ENCODE peak calls at places on chromosomes 7 and 10, in nine cellular contexts. U, M, G, C, Y, R, D, K and Z are unnamed samples.

GRCh38 chr10:70809011-70809611 is 6.6 kb upstream of the SGPL1 start:
- DNase-seq in U (peak; percentile 9), M (no peak), G (no peak), C (no peak), Y (no peak), R (no peak), D (no peak), K (no peak), Z (no peak)

GRCh38 chr10:71219918-71220688 is 7.7 kb downstream of the UNC5B start:
- DNase-seq in U (no peak), M (no peak), G (no peak), C (no peak), Y (no peak), R (no peak), D (no peak), K (no peak), Z (no peak)

GRCh38 chr10:104268691-104269645 is at the start of gene GSTO2:
- DNase-seq in U (peak; percentile 96), M (peak; percentile 99), G (peak; percentile 98), C (peak; percentile 97), Y (peak; percentile 100), R (peak; percentile 97), D (peak; percentile 100), K (peak; percentile 99), Z (peak; percentile 99)

GRCh38 chr7:2066251-2066919 is 166.4 kb downstream of the MAD1L1 start:
- DNase-seq in U (no peak), M (no peak), G (no peak), C (no peak), Y (no peak), R (no peak), D (no peak), K (peak; percentile 68), Z (no peak)

GRCh38 chr7:17815318-17815717 is 125.0 kb downstream of the SNX13 start:
- DNase-seq in U (no peak), M (no peak), G (no peak), C (no peak), Y (no peak), R (no peak), D (no peak), K (no peak), Z (no peak)

GRCh38 chr10:59079386-59080226 is 96.8 kb upstream of the PHYHIPL start:
- DNase-seq in U (no peak), M (no peak), G (peak; percentile 74), C (no peak), Y (no peak), R (peak; percentile 59), D (peak; percentile 69), K (no peak), Z (no peak)

GRCh38 chr7:43295429-43295828 is 183.0 kb downstream of the HECW1 start:
- DNase-seq in U (no peak), M (no peak), G (no peak), C (no peak), Y (no peak), R (no peak), D (no peak), K (no peak), Z (no peak)

GRCh38 chr10:60901561-60902235 is 42.3 kb downstream of the RHOBTB1 start:
- DNase-seq in U (peak; percentile 56), M (no peak), G (no peak), C (no peak), Y (no peak), R (no peak), D (peak; percentile 40), K (no peak), Z (no peak)

GRCh38 chr10:63781226-63781625 is 260.0 kb downstream of the REEP3 start:
- DNase-seq in U (no peak), M (no peak), G (no peak), C (no peak), Y (no peak), R (no peak), D (no peak), K (no peak), Z (no peak)

GRCh38 chr10:48518412-48518811 is 86.5 kb downstream of the ARHGAP22 start:
- DNase-seq in U (no peak), M (no peak), G (no peak), C (no peak), Y (no peak), R (no peak), D (no peak), K (no peak), Z (no peak)

GRCh38 chr10:94487575-94487974 is 58.0 kb upstream of the HELLS start:
- DNase-seq in U (no peak), M (no peak), G (no peak), C (no peak), Y (no peak), R (no peak), D (no peak), K (no peak), Z (no peak)

GRCh38 chr7:115603416-115603815 is 427.1 kb downstream of the TFEC start:
- DNase-seq in U (no peak), M (no peak), G (no peak), C (no peak), Y (no peak), R (no peak), D (no peak), K (no peak), Z (no peak)

GRCh38 chr7:70788276-70788675 is 343.7 kb upstream of the GALNT17 start:
- DNase-seq in U (no peak), M (no peak), G (peak; percentile 51), C (no peak), Y (no peak), R (no peak), D (no peak), K (peak; percentile 73), Z (no peak)

GRCh38 chr10:42998481-42999384 is 78.1 kb upstream of the RET start:
- DNase-seq in U (no peak), M (no peak), G (no peak), C (no peak), Y (peak; percentile 9), R (no peak), D (no peak), K (peak; percentile 52), Z (no peak)

GRCh38 chr7:101625076-101625914 is 3.8 kb downstream of the MYL10 start:
- DNase-seq in U (no peak), M (no peak), G (no peak), C (no peak), Y (no peak), R (peak; percentile 16), D (no peak), K (no peak), Z (no peak)

GRCh38 chr7:20241491-20242261 is 24.5 kb upstream of the MACC1 start:
- DNase-seq in U (peak; percentile 56), M (no peak), G (peak; percentile 30), C (no peak), Y (no peak), R (peak; percentile 83), D (peak; percentile 95), K (no peak), Z (no peak)

GRCh38 chr7:2239242-2239641 is 2.8 kb downstream of the MRM2 start:
- DNase-seq in U (no peak), M (no peak), G (no peak), C (no peak), Y (no peak), R (no peak), D (no peak), K (no peak), Z (no peak)

GRCh38 chr7:80611779-80612178 is 26.7 kb upstream of the CD36 start:
- DNase-seq in U (peak; percentile 89), M (no peak), G (peak; percentile 51), C (no peak), Y (no peak), R (peak; percentile 63), D (peak; percentile 80), K (no peak), Z (no peak)

GRCh38 chr10:72097448-72098300 is 9.3 kb upstream of the SPOCK2 start:
- DNase-seq in U (no peak), M (no peak), G (peak; percentile 97), C (no peak), Y (no peak), R (peak; percentile 96), D (peak; percentile 81), K (no peak), Z (no peak)

GRCh38 chr7:28488061-28488791 is 75.9 kb downstream of the CREB5 start:
- DNase-seq in U (peak; percentile 11), M (no peak), G (no peak), C (no peak), Y (no peak), R (no peak), D (no peak), K (no peak), Z (no peak)

GRCh38 chr10:96685297-96685696 is 35.0 kb downstream of the PIK3AP1 start:
- DNase-seq in U (no peak), M (no peak), G (no peak), C (no peak), Y (no peak), R (no peak), D (no peak), K (no peak), Z (peak; percentile 22)

GRCh38 chr10:46236941-46237681 is 49.7 kb upstream of the ANTXRL start:
- DNase-seq in U (no peak), M (no peak), G (no peak), C (no peak), Y (no peak), R (no peak), D (no peak), K (no peak), Z (no peak)

GRCh38 chr10:42985436-42986316 is 91.2 kb upstream of the RET start:
- DNase-seq in U (no peak), M (no peak), G (no peak), C (no peak), Y (no peak), R (no peak), D (no peak), K (peak; percentile 51), Z (no peak)

GRCh38 chr10:23834096-23834495 is 374.8 kb upstream of the KIAA1217 start:
- DNase-seq in U (no peak), M (no peak), G (no peak), C (no peak), Y (no peak), R (no peak), D (no peak), K (no peak), Z (no peak)

GRCh38 chr10:52252322-52252721 is 61.8 kb upstream of the DKK1 start:
- DNase-seq in U (no peak), M (no peak), G (no peak), C (no peak), Y (no peak), R (no peak), D (no peak), K (no peak), Z (no peak)

GRCh38 chr10:5254488-5254887 is 57.9 kb downstream of the AKR1C4 start:
- DNase-seq in U (no peak), M (no peak), G (no peak), C (no peak), Y (no peak), R (no peak), D (no peak), K (no peak), Z (no peak)

GRCh38 chr7:128453836-128454804 is 1.6 kb upstream of the HILPDA start:
- DNase-seq in U (no peak), M (peak; percentile 78), G (no peak), C (no peak), Y (no peak), R (peak; percentile 96), D (peak; percentile 89), K (no peak), Z (no peak)

GRCh38 chr10:116699049-116699782 is 43.1 kb downstream of the HSPA12A start:
- DNase-seq in U (no peak), M (no peak), G (no peak), C (no peak), Y (no peak), R (no peak), D (no peak), K (no peak), Z (no peak)